ENCODE peak calls at places on chromosomes 13 and 19, in ten cellular contexts. I is heart left ventricle; X is lower lobe of right lung; T is upper lobe of left lung; R is PC-3; L is lung; S is CD8-positive, alpha-beta T cell; Q is gastrocnemius medialis; A is right cardiac atrium; P is psoas muscle. E is an unnamed sample.

GRCh38 chr13:105338044-105338443 is 1197.4 kb downstream of the EFNB2 start:
- ATAC-seq in T (no peak), Q (no peak), I (no peak), X (no peak), P (no peak), A (no peak), R (no peak), S (no peak), L (no peak), E (no peak)

GRCh38 chr13:36337938-36338337 is 8.3 kb downstream of the SPART start:
- ATAC-seq in Q (no peak), R (no peak), A (no peak), S (no peak), P (no peak), I (no peak), L (no peak), X (no peak), T (no peak), E (no peak)

GRCh38 chr13:43388282-43389034 is 365.1 kb downstream of the DNAJC15 start:
- ATAC-seq in R (peak; percentile 84), S (no peak), X (peak; percentile 81), I (no peak), A (no peak), P (peak; percentile 93), L (peak; percentile 27), Q (peak; percentile 88), T (peak; percentile 53), E (no peak)

GRCh38 chr19:7521551-7522071 is 813 bp upstream of the MCOLN1 start:
- ATAC-seq in S (no peak), Q (no peak), R (no peak), P (no peak), X (no peak), T (no peak), A (no peak), L (no peak), I (no peak), E (no peak)

GRCh38 chr13:45333251-45333972 is 7.6 kb downstream of the TPT1 start:
- ATAC-seq in P (no peak), Q (no peak), I (no peak), L (no peak), R (no peak), S (no peak), X (no peak), A (no peak), T (no peak), E (no peak)

GRCh38 chr19:55087542-55087935 is 11.9 kb downstream of the EPS8L1 start:
- ATAC-seq in A (no peak), I (peak; percentile 2), X (peak; percentile 2), P (peak; percentile 3), T (no peak), L (no peak), R (no peak), S (no peak), Q (peak; percentile 26), E (peak; percentile 5)

GRCh38 chr19:32268381-32268780 is 77.0 kb upstream of the ZNF507 start:
- ATAC-seq in S (no peak), R (no peak), Q (no peak), X (no peak), L (no peak), A (no peak), T (no peak), I (no peak), P (no peak), E (no peak)

GRCh38 chr19:41193420-41194156 is 569 bp downstream of the CYP2S1 start:
- ATAC-seq in Q (no peak), R (peak; percentile 49), S (no peak), I (peak; percentile 20), A (no peak), P (no peak), X (peak; percentile 29), T (no peak), L (no peak), E (no peak)

GRCh38 chr13:80716610-80717081 is 375.7 kb upstream of the SPRY2 start:
- ATAC-seq in I (peak; percentile 97), S (no peak), X (no peak), P (no peak), R (no peak), L (no peak), T (no peak), A (peak; percentile 89), Q (no peak), E (no peak)

GRCh38 chr19:46629546-46630025 is 4.7 kb upstream of the PTGIR start:
- ATAC-seq in L (no peak), S (no peak), Q (no peak), R (no peak), X (no peak), A (peak; percentile 33), T (no peak), P (no peak), I (peak; percentile 40), E (no peak)

GRCh38 chr13:113771709-113772331 is 12.8 kb downstream of the TMEM255B start:
- ATAC-seq in L (no peak), P (no peak), Q (no peak), A (no peak), I (no peak), X (no peak), T (no peak), S (no peak), R (peak; percentile 60), E (no peak)

GRCh38 chr13:79442706-79443105 is 36.7 kb upstream of the RBM26 start:
- ATAC-seq in R (no peak), A (no peak), Q (no peak), I (no peak), X (no peak), T (no peak), P (no peak), L (no peak), S (no peak), E (no peak)

GRCh38 chr13:79447741-79448140 is 33.2 kb upstream of the NDFIP2 start:
- ATAC-seq in S (no peak), Q (no peak), L (no peak), P (no peak), I (no peak), A (no peak), R (no peak), T (no peak), X (no peak), E (no peak)

GRCh38 chr13:79448413-79448812 is 32.5 kb upstream of the NDFIP2 start:
- ATAC-seq in S (no peak), I (no peak), L (no peak), P (no peak), T (no peak), X (no peak), Q (no peak), A (no peak), R (no peak), E (no peak)

GRCh38 chr13:79447141-79447540 is 33.8 kb upstream of the NDFIP2 start:
- ATAC-seq in X (no peak), S (no peak), Q (no peak), T (no peak), I (no peak), R (no peak), A (no peak), L (no peak), P (no peak), E (no peak)

GRCh38 chr13:79445968-79446645 is 34.8 kb upstream of the NDFIP2 start:
- ATAC-seq in A (no peak), L (no peak), Q (no peak), T (no peak), P (no peak), I (no peak), S (peak; percentile 55), R (no peak), X (no peak), E (no peak)
- H3K4me3 ChIP-seq in A (no peak overlapping the region), L (no peak overlapping the region), Q (no peak overlapping the region), T (no peak overlapping the region), P (no peak overlapping the region), I (no peak overlapping the region), S (no peak overlapping the region), R (no peak overlapping the region), X (no peak overlapping the region), E (no peak overlapping the region)

DNA sequence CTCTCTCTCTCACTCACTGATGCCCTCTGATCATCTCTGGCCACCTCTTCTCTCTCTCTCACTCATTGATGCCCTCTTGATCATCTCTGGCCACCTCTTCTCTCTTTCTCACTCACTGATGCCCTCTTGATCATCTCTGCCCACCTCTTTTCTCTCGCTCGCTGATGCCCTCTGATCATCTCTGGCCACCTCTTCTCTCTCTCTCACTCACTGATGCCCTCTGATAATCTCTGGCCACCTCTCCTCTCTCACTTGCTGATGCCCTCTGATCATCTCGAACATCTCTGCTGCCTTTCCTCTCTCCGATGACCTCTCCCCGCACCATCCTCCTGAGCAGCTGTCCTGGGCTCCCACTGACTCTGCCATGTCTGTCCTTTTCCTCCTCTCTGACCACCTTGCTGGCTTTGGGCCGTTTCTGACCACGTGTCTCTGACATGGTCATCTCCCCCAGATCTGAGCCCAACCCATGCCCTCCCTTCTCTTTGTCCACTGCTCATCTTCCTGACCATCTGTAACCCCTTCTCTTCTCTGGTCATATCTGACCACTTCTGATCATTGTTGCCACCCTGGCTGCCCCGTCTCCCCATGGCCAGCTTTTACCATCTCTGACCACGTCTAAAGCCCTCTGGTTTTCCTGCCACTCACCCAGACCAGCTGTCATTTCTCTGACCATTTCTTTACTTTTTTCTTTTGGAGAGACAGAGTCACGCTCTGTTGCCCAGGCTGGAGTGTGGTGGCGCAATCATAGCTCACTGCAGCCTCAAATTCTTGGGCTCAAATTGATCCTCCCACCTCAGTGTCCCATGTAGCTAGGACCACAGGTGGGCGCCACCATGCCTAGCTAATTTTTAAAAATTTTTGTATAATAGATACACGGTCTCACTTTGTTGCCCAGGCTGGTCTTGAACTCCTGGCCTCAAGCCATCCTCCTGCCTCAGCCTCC is 2.4 kb downstream of the LRFN3 start:
- ATAC-seq in S (no peak), Q (no peak), R (no peak), T (no peak), P (no peak), A (no peak), X (no peak), I (no peak), L (no peak), E (no peak)
- H3K27ac ChIP-seq in S (no peak overlapping the region), Q (no peak overlapping the region), R (no peak overlapping the region), T (no peak overlapping the region), P (no peak overlapping the region), A (no peak overlapping the region), X (no peak overlapping the region), I (no peak overlapping the region), L (no peak overlapping the region), E (no peak overlapping the region)

DNA sequence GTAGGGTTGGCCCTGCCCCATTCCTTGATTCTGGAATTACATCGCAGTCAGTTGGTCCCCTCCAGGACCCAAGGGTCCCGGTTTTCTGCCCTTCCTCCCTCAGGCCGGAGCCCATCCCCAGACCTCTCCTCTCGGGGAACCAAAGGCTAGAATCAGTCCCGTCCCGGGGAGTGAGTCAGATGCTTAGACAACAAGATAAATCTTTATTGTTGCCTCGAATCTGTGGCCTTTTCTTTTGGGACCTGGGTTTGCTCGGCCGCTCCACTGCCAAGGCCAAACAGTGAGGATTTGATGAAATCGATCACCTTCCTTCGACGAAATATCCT is 258 bp upstream of the RASIP1 start:
- ATAC-seq in Q (no peak), I (no peak), L (no peak), A (no peak), R (no peak), S (no peak), P (no peak), X (no peak), T (no peak), E (no peak)
- H3K4me3 ChIP-seq in Q (peak overlapping the region; percentile 50), I (peak overlapping the region; percentile 44), L (peak overlapping the region; percentile 22), A (peak overlapping the region; percentile 3), R (no peak overlapping the region), S (no peak overlapping the region), P (peak overlapping the region; percentile 68), X (peak overlapping the region; percentile 67), T (peak overlapping the region; percentile 66), E (peak overlapping the region; percentile 62)

DNA sequence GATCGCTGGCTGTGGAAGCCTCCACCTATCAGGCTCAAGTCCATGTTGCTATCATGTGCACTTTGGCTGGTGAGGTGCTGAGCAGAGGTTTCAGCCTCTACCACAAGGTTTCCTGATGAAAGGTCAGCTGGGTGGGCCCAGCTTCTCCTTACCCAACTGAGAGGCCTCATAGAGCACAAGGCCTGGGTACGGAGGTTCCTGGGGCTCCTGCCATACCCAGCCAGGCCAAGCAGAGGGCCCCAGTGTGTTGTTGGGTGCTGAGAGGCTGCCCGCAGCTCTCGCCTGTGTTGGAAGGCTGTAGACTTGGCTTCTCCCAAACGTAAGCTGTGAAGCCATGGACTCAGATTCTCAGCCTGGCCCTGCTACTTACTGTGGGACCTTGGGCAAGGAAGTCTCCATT is 28.2 kb downstream of the ACTN4 start:
- ATAC-seq in R (no peak), P (peak; percentile 13), L (no peak), A (peak; percentile 6), X (peak; percentile 54), Q (no peak), S (peak; percentile 65), T (no peak), I (peak; percentile 23), E (no peak)
- H3K27ac ChIP-seq in R (no peak overlapping the region), P (peak overlapping the region; percentile 98), L (peak overlapping the region; percentile 93), A (peak overlapping the region; percentile 99), X (peak overlapping the region; percentile 73), Q (peak overlapping the region; percentile 89), S (no peak overlapping the region), T (peak overlapping the region; percentile 93), I (peak overlapping the region; percentile 85), E (peak overlapping the region; percentile 87)

E was measured in gastroesophageal sphincter.